ENCODE peak calls at places on chromosomes 6 and 20, in six cellular contexts. Y is SW480; F is activated effector memory CD4-positive, alpha-beta T cell treated with anti-CD3 and anti-CD28 coated beads, Interleukin-2, amount 50 U/mL, for 16 hours; O is NCI-H1436 treated with DMSO at 0.1 percent for 48 hours; Q is psoas muscle; I is HL-60. L is an unnamed sample.

GRCh38 chr6:95142101-95142500 is 435.2 kb upstream of the MANEA start:
- DNase-seq in Y (no peak), I (no peak), O (no peak), F (no peak), Q (no peak), L (no peak)

GRCh38 chr20:35710884-35711587 is 11.8 kb downstream of the ROMO1 start:
- DNase-seq in Y (no peak), F (no peak), I (no peak), Q (no peak), O (no peak), L (no peak)

GRCh38 chr6:43771858-43772570 is 2.0 kb downstream of the VEGFA start:
- DNase-seq in Y (peak; percentile 46), O (no peak), F (peak; percentile 85), Q (peak; percentile 92), I (no peak), L (no peak)

GRCh38 chr20:53028337-53029007 is 56.3 kb downstream of the TSHZ2 start:
- DNase-seq in Y (no peak), I (no peak), F (no peak), Q (no peak), O (no peak), L (no peak)

GRCh38 chr6:111993342-111993741 is 60.6 kb upstream of the CCN6 start:
- DNase-seq in I (no peak), O (peak; percentile 92), F (no peak), Q (no peak), Y (no peak), L (no peak)

GRCh38 chr20:46706242-46706641 is 3.2 kb upstream of the SLC2A10 start:
- DNase-seq in Q (no peak), I (no peak), F (no peak), O (no peak), Y (no peak), L (no peak)

GRCh38 chr6:5942591-5942990 is 64.1 kb downstream of the NRN1 start:
- DNase-seq in O (no peak), Q (no peak), I (no peak), F (no peak), Y (no peak), L (peak; percentile 74)

GRCh38 chr20:20138301-20139064 is 86.2 kb downstream of the CFAP61 start:
- DNase-seq in Q (peak; percentile 76), F (no peak), I (no peak), Y (no peak), O (no peak), L (no peak)

GRCh38 chr20:54573838-54574237 is 98.4 kb downstream of the DOK5 start:
- DNase-seq in Y (no peak), F (no peak), I (no peak), O (no peak), Q (no peak), L (no peak)

GRCh38 chr6:40930555-40930954 is 108.5 kb downstream of the UNC5CL start:
- DNase-seq in I (no peak), Q (no peak), Y (no peak), F (no peak), O (no peak), L (no peak)

GRCh38 chr6:169424821-169425240 is 171.2 kb upstream of the THBS2 start:
- DNase-seq in Q (peak; percentile 77), O (no peak), Y (no peak), F (no peak), I (no peak), L (peak; percentile 70)

GRCh38 chr6:78598966-78599365 is 268.4 kb upstream of the IRAK1BP1 start:
- DNase-seq in Y (peak; percentile 4), F (no peak), I (no peak), O (no peak), Q (no peak), L (peak; percentile 93)

GRCh38 chr6:70956451-70957283 is at the start of gene B3GAT2:
- DNase-seq in Y (no peak), I (no peak), F (no peak), Q (no peak), O (no peak), L (peak; percentile 10)

GRCh38 chr6:44201200-44201599 is 15.5 kb upstream of the MYMX start:
- DNase-seq in Y (no peak), F (no peak), Q (no peak), I (no peak), O (no peak), L (no peak)

GRCh38 chr6:84255641-84256040 is 28.2 kb upstream of the CEP162 start:
- DNase-seq in I (no peak), F (no peak), Y (no peak), O (no peak), Q (no peak), L (no peak)

GRCh38 chr6:24809728-24810127 is 11.0 kb upstream of the ARMH2 start:
- DNase-seq in O (no peak), I (no peak), F (no peak), Y (no peak), Q (no peak), L (no peak)

GRCh38 chr20:39897058-39897457 is 792.0 kb downstream of the MAFB start:
- DNase-seq in Y (no peak), F (no peak), Q (no peak), O (no peak), I (no peak), L (peak; percentile 97)

GRCh38 chr20:62062661-62063600 is 2.8 kb downstream of the TAF4 start:
- DNase-seq in Y (no peak), O (no peak), F (peak; percentile 60), Q (peak; percentile 51), I (no peak), L (no peak)

GRCh38 chr20:58981564-58982364 is 708 bp downstream of the NELFCD start:
- DNase-seq in Y (peak; percentile 45), Q (no peak), I (no peak), F (no peak), O (no peak), L (peak; percentile 29)

GRCh38 chr6:108116781-108117426 is 42.4 kb upstream of the OSTM1 start:
- DNase-seq in Y (no peak), O (no peak), F (no peak), Q (no peak), I (no peak), L (no peak)

GRCh38 chr6:167141667-167142432 is 15.9 kb downstream of the GPR31 start:
- DNase-seq in F (peak; percentile 86), Q (no peak), O (no peak), I (peak; percentile 10), Y (peak; percentile 54), L (no peak)

L was measured in LHCN-M2.